ENCODE peak calls at places on chromosome 13, in ten cellular contexts. One of them, this sample, is unnamed.
A peak's percentile ranks its signal among the peaks of the same experiment; 100 is the strongest.

GRCh38 chr13:73210218-73210883 is 151.5 kb downstream of the KLF5 start:
- DNase-seq in stimulated activated CD4-positive, alpha-beta T cell treated with anti-CD3 and anti-CD28 coated beads, Interleukin-12 subunit alpha, Interleukin-12 subunit beta, amount 100 ng/mL, for 4 hours: no peak
- DNase-seq in EL: no peak
- DNase-seq in activated CD4-positive, alpha-beta T cell treated with anti-CD3 and anti-CD28 coated beads for 48 hours: no peak
- DNase-seq in AG20443: no peak
- DNase-seq in T-helper 9 cell: no peak
- DNase-seq in cardiac muscle cell: no peak
- DNase-seq in H4: no peak
- DNase-seq in hypothalamus: no peak
- DNase-seq in activated B cell treated with CpG ODN at 0.5 μM for 24 hours: no peak
- DNase-seq in this sample: no peak

GRCh38 chr13:23898101-23898500 is 799 bp upstream of the C1QTNF9B start:
- DNase-seq in stimulated activated CD4-positive, alpha-beta T cell treated with anti-CD3 and anti-CD28 coated beads, Interleukin-12 subunit alpha, Interleukin-12 subunit beta, amount 100 ng/mL, for 4 hours: no peak
- DNase-seq in EL: peak; percentile 20
- DNase-seq in activated CD4-positive, alpha-beta T cell treated with anti-CD3 and anti-CD28 coated beads for 48 hours: no peak
- DNase-seq in AG20443: peak; percentile 39
- DNase-seq in T-helper 9 cell: no peak
- DNase-seq in cardiac muscle cell: no peak
- DNase-seq in H4: no peak
- DNase-seq in hypothalamus: no peak
- DNase-seq in activated B cell treated with CpG ODN at 0.5 μM for 24 hours: no peak
- DNase-seq in this sample: peak; percentile 77

GRCh38 chr13:30179547-30180256 is 127.6 kb downstream of the KATNAL1 start:
- DNase-seq in stimulated activated CD4-positive, alpha-beta T cell treated with anti-CD3 and anti-CD28 coated beads, Interleukin-12 subunit alpha, Interleukin-12 subunit beta, amount 100 ng/mL, for 4 hours: no peak
- DNase-seq in EL: no peak
- DNase-seq in activated CD4-positive, alpha-beta T cell treated with anti-CD3 and anti-CD28 coated beads for 48 hours: no peak
- DNase-seq in AG20443: no peak
- DNase-seq in T-helper 9 cell: no peak
- DNase-seq in cardiac muscle cell: no peak
- DNase-seq in H4: no peak
- DNase-seq in hypothalamus: no peak
- DNase-seq in activated B cell treated with CpG ODN at 0.5 μM for 24 hours: no peak
- DNase-seq in this sample: no peak

GRCh38 chr13:26785845-26786630 is 25.5 kb upstream of the GPR12 start:
- DNase-seq in stimulated activated CD4-positive, alpha-beta T cell treated with anti-CD3 and anti-CD28 coated beads, Interleukin-12 subunit alpha, Interleukin-12 subunit beta, amount 100 ng/mL, for 4 hours: peak; percentile 33
- DNase-seq in EL: peak; percentile 42
- DNase-seq in activated CD4-positive, alpha-beta T cell treated with anti-CD3 and anti-CD28 coated beads for 48 hours: peak; percentile 60
- DNase-seq in AG20443: no peak
- DNase-seq in T-helper 9 cell: peak; percentile 25
- DNase-seq in cardiac muscle cell: no peak
- DNase-seq in H4: peak; percentile 39
- DNase-seq in hypothalamus: no peak
- DNase-seq in activated B cell treated with CpG ODN at 0.5 μM for 24 hours: peak; percentile 50
- DNase-seq in this sample: no peak

GRCh38 chr13:112648966-112649690 is 40.7 kb upstream of the ATP11A start:
- DNase-seq in stimulated activated CD4-positive, alpha-beta T cell treated with anti-CD3 and anti-CD28 coated beads, Interleukin-12 subunit alpha, Interleukin-12 subunit beta, amount 100 ng/mL, for 4 hours: no peak
- DNase-seq in EL: no peak
- DNase-seq in activated CD4-positive, alpha-beta T cell treated with anti-CD3 and anti-CD28 coated beads for 48 hours: no peak
- DNase-seq in AG20443: no peak
- DNase-seq in T-helper 9 cell: no peak
- DNase-seq in cardiac muscle cell: no peak
- DNase-seq in H4: no peak
- DNase-seq in hypothalamus: no peak
- DNase-seq in activated B cell treated with CpG ODN at 0.5 μM for 24 hours: no peak
- DNase-seq in this sample: no peak

GRCh38 chr13:89205856-89206255 is 1534.7 kb downstream of the SLITRK5 start:
- DNase-seq in stimulated activated CD4-positive, alpha-beta T cell treated with anti-CD3 and anti-CD28 coated beads, Interleukin-12 subunit alpha, Interleukin-12 subunit beta, amount 100 ng/mL, for 4 hours: no peak
- DNase-seq in EL: no peak
- DNase-seq in activated CD4-positive, alpha-beta T cell treated with anti-CD3 and anti-CD28 coated beads for 48 hours: no peak
- DNase-seq in AG20443: no peak
- DNase-seq in T-helper 9 cell: no peak
- DNase-seq in cardiac muscle cell: peak; percentile 1
- DNase-seq in H4: no peak
- DNase-seq in hypothalamus: no peak
- DNase-seq in activated B cell treated with CpG ODN at 0.5 μM for 24 hours: no peak
- DNase-seq in this sample: no peak

GRCh38 chr13:41864658-41865057 is 96.3 kb downstream of the VWA8 start:
- DNase-seq in stimulated activated CD4-positive, alpha-beta T cell treated with anti-CD3 and anti-CD28 coated beads, Interleukin-12 subunit alpha, Interleukin-12 subunit beta, amount 100 ng/mL, for 4 hours: no peak
- DNase-seq in EL: no peak
- DNase-seq in activated CD4-positive, alpha-beta T cell treated with anti-CD3 and anti-CD28 coated beads for 48 hours: no peak
- DNase-seq in AG20443: no peak
- DNase-seq in T-helper 9 cell: no peak
- DNase-seq in cardiac muscle cell: no peak
- DNase-seq in H4: peak; percentile 3
- DNase-seq in hypothalamus: no peak
- DNase-seq in activated B cell treated with CpG ODN at 0.5 μM for 24 hours: no peak
- DNase-seq in this sample: no peak

GRCh38 chr13:113852536-113853517 is 11.0 kb downstream of the GAS6 start:
- DNase-seq in stimulated activated CD4-positive, alpha-beta T cell treated with anti-CD3 and anti-CD28 coated beads, Interleukin-12 subunit alpha, Interleukin-12 subunit beta, amount 100 ng/mL, for 4 hours: no peak
- DNase-seq in EL: no peak
- DNase-seq in activated CD4-positive, alpha-beta T cell treated with anti-CD3 and anti-CD28 coated beads for 48 hours: no peak
- DNase-seq in AG20443: no peak
- DNase-seq in T-helper 9 cell: no peak
- DNase-seq in cardiac muscle cell: no peak
- DNase-seq in H4: no peak
- DNase-seq in hypothalamus: no peak
- DNase-seq in activated B cell treated with CpG ODN at 0.5 μM for 24 hours: no peak
- DNase-seq in this sample: no peak

GRCh38 chr13:77048592-77048991 is 21.6 kb upstream of the FBXL3 start:
- DNase-seq in stimulated activated CD4-positive, alpha-beta T cell treated with anti-CD3 and anti-CD28 coated beads, Interleukin-12 subunit alpha, Interleukin-12 subunit beta, amount 100 ng/mL, for 4 hours: no peak
- DNase-seq in EL: no peak
- DNase-seq in activated CD4-positive, alpha-beta T cell treated with anti-CD3 and anti-CD28 coated beads for 48 hours: no peak
- DNase-seq in AG20443: no peak
- DNase-seq in T-helper 9 cell: no peak
- DNase-seq in cardiac muscle cell: no peak
- DNase-seq in H4: no peak
- DNase-seq in hypothalamus: no peak
- DNase-seq in activated B cell treated with CpG ODN at 0.5 μM for 24 hours: no peak
- DNase-seq in this sample: no peak

GRCh38 chr13:22064854-22065646 is 394.2 kb downstream of the FGF9 start:
- DNase-seq in stimulated activated CD4-positive, alpha-beta T cell treated with anti-CD3 and anti-CD28 coated beads, Interleukin-12 subunit alpha, Interleukin-12 subunit beta, amount 100 ng/mL, for 4 hours: no peak
- DNase-seq in EL: no peak
- DNase-seq in activated CD4-positive, alpha-beta T cell treated with anti-CD3 and anti-CD28 coated beads for 48 hours: no peak
- DNase-seq in AG20443: no peak
- DNase-seq in T-helper 9 cell: no peak
- DNase-seq in cardiac muscle cell: peak; percentile 30
- DNase-seq in H4: no peak
- DNase-seq in hypothalamus: no peak
- DNase-seq in activated B cell treated with CpG ODN at 0.5 μM for 24 hours: no peak
- DNase-seq in this sample: no peak

This sample was measured in GM03348.